ENCODE peak calls at places on chromosomes 1 and 21, in seven cellular contexts. H, M, I, X, O, P and V are unnamed samples.

GRCh38 chr1:60145746-60146145 is 72.2 kb upstream of the C1orf87 start:
- DNase-seq in M (no peak), P (no peak), O (no peak), I (no peak), X (no peak), H (no peak), V (no peak)

GRCh38 chr1:200372095-200372884 is 37.5 kb downstream of the ZNF281 start:
- DNase-seq in I (no peak), M (no peak), P (peak), X (no peak), O (no peak), H (no peak), V (peak)

GRCh38 chr1:168447871-168448270 is 95.9 kb downstream of the XCL2 start:
- DNase-seq in M (no peak), H (no peak), P (no peak), O (no peak), X (no peak), I (no peak), V (no peak)

GRCh38 chr1:154145986-154146385 is 8.9 kb downstream of the NUP210L start:
- DNase-seq in O (no peak), H (no peak), I (no peak), P (no peak), X (no peak), M (no peak), V (peak)

GRCh38 chr21:26840912-26841311 is 4.3 kb downstream of the ADAMTS1 start:
- DNase-seq in H (no peak), M (no peak), X (no peak), P (peak), I (no peak), O (no peak), V (peak)

GRCh38 chr1:154154534-154155181 is at the start of gene NUP210L:
- DNase-seq in M (no peak), H (no peak), O (peak), I (no peak), X (peak), P (peak), V (no peak)

GRCh38 chr1:230208619-230209261 is 141.7 kb downstream of the GALNT2 start:
- DNase-seq in M (no peak), I (peak), X (peak), P (no peak), H (no peak), O (no peak), V (no peak)

GRCh38 chr21:35014302-35015044 is 34.6 kb downstream of the RUNX1 start:
- DNase-seq in H (no peak), O (no peak), I (no peak), P (no peak), X (no peak), M (no peak), V (no peak)

GRCh38 chr1:61426884-61427283 is 298.1 kb downstream of the TM2D1 start:
- DNase-seq in H (no peak), M (no peak), P (no peak), O (no peak), I (no peak), X (no peak), V (no peak)

GRCh38 chr1:84836145-84836544 is 56.9 kb downstream of the LPAR3 start:
- DNase-seq in X (no peak), M (no peak), H (no peak), P (no peak), O (no peak), I (no peak), V (peak)

DNA sequence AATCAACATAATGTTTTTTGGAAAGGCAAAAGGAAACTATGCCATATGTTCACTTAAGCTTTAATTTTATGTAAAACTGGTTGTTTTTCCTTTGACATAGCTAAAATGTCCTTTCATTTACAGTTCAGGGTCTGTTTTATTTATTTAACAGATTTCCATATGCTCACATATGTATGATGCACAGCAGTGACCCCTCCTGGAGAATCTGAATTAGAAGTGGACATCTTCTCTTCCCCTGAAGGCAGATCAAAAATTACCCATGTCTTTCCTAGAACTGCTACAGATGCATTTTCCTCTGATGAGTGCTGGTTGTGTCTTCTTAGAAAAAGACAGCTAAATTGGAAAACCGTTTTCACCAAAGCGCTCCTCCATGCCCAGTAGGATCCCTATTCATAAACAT is 143.6 kb upstream of the USH2A start:
- DNase-seq in M (no peak), I (peak), O (no peak), X (no peak), H (no peak), P (peak), V (peak)
- TF ChIP-seq CTCF in M (no peak), I (no peak), O (no peak), X (no peak), H (no peak), P (peak), V (no peak)

DNA sequence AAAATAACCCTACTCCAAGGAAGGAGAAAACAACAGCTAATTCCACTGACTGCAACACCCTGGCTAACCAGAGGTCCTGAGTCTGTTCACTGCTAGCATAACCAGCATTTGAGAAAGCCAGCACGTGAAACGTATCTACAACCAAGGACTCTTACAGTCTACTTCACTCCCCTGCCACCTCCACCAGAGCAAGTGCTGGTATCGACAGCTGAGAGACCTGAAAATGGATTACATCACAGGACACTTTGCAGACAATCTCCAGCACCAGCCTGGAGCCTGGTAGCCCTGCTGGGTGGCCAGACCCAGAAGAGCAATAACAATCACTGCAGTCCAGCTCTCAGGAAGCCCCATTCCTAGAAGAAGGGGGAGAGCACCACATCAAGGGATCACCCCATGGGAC is 179.8 kb downstream of the COL24A1 start:
- DNase-seq in M (no peak), I (no peak), X (no peak), H (no peak), O (no peak), P (no peak), V (no peak)
- TF ChIP-seq CTCF in M (no peak), I (no peak), X (no peak), H (no peak), O (no peak), P (no peak), V (no peak)

DNA sequence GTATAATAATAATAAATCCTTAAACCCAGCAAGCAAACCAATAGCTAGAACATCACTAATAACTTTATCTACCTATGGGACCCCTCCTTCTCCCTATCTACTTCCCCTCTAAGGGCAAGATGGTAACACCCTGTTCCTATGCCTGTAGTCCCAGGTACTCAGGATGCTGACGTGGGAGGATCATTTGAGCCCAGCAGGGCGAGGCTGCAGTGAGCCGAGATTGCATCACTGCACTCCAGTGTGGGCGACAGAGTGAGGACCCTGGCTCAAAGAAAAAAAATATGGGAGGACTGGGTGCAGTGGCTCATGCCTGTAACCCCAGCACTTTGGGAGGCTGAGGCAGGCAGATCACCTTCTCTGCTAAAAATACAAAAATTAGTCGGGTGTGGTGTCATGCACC is 143.1 kb upstream of the SLC45A1 start:
- DNase-seq in M (no peak), I (no peak), O (no peak), P (peak), X (peak), H (no peak), V (peak)
- TF ChIP-seq CTCF in M (no peak), I (no peak), O (no peak), P (no peak), X (no peak), H (no peak), V (no peak)

DNA sequence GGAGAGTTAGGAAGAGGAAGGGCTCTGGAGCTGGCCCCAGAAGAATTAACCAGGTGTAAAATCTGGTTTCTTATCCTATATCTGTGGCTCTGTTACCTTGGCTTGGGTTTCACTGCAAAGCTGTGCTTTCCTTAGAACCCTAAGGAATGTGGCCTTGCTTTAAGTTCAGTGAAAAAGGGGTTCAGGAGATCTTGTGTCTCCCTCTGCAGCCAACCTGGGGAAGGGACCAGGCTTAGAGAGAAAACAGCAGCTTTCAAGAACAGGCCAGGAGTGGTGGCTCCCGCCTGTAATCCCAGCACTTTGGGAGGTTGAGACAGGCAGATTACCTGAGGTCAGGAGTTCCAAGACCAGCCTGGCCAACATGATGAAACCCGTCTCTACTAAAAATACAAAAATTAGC is 16.1 kb upstream of the MYCL start:
- DNase-seq in O (no peak), I (no peak), H (no peak), X (no peak), M (no peak), P (no peak), V (no peak)
- TF ChIP-seq CTCF in O (no peak), I (no peak), H (no peak), X (no peak), M (no peak), P (no peak), V (no peak)

GRCh38 chr1:216532399-216532798 is 109.2 kb upstream of the USH2A start:
- DNase-seq in H (no peak), P (no peak), I (no peak), X (no peak), M (no peak), O (no peak), V (no peak)

GRCh38 chr1:216531308-216532239 is 108.3 kb upstream of the USH2A start:
- DNase-seq in I (peak), M (no peak), P (peak), X (no peak), O (no peak), H (no peak), V (peak)

GRCh38 chr1:216535059-216535458 is 111.8 kb upstream of the USH2A start:
- DNase-seq in M (no peak), X (no peak), H (no peak), I (no peak), O (no peak), P (no peak), V (no peak)

GRCh38 chr1:216533786-216534185 is 110.5 kb upstream of the USH2A start:
- DNase-seq in X (no peak), M (no peak), I (no peak), O (no peak), P (no peak), H (no peak), V (no peak)

GRCh38 chr1:216535751-216536150 is 112.5 kb upstream of the USH2A start:
- DNase-seq in M (no peak), I (no peak), X (no peak), P (no peak), H (no peak), O (no peak), V (no peak)
- TF ChIP-seq CTCF in M (no peak), I (no peak), X (no peak), P (no peak), H (no peak), O (no peak), V (no peak)

GRCh38 chr1:239914827-239915231 is 176.9 kb upstream of the FMN2 start:
- DNase-seq in X (no peak), H (no peak), I (no peak), P (no peak), O (no peak), M (no peak), V (no peak)
- TF ChIP-seq CTCF in X (no peak), H (no peak), I (no peak), P (no peak), O (no peak), M (no peak), V (no peak)

GRCh38 chr1:27306892-27307850 is 14.8 kb upstream of the TMEM222 start:
- DNase-seq in M (no peak), P (no peak), X (no peak), H (no peak), O (peak), I (no peak), V (no peak)
- TF ChIP-seq CTCF in M (no peak), P (no peak), X (no peak), H (no peak), O (peak), I (no peak), V (no peak)

GRCh38 chr1:43547538-43548072 is 16.9 kb downstream of the PTPRF start:
- DNase-seq in I (no peak), X (no peak), O (no peak), H (peak), M (no peak), P (no peak), V (no peak)

GRCh38 chr1:43550598-43551246 is 20.0 kb downstream of the PTPRF start:
- DNase-seq in H (no peak), P (peak), I (no peak), O (no peak), M (no peak), X (no peak), V (no peak)

GRCh38 chr1:43546388-43547100 is 15.9 kb downstream of the PTPRF start:
- DNase-seq in X (no peak), P (no peak), I (no peak), O (no peak), M (no peak), H (no peak), V (no peak)

GRCh38 chr1:43549921-43550597 is 19.4 kb downstream of the PTPRF start:
- DNase-seq in H (no peak), O (peak), P (peak), M (no peak), I (peak), X (peak), V (peak)

GRCh38 chr1:43548285-43549271 is 17.9 kb downstream of the PTPRF start:
- DNase-seq in O (no peak), I (no peak), P (peak), M (no peak), X (peak), H (no peak), V (no peak)
- TF ChIP-seq CTCF in O (no peak), I (no peak), P (no peak), M (no peak), X (no peak), H (no peak), V (no peak)

GRCh38 chr1:151157067-151157531 is 650 bp downstream of the TNFAIP8L2 start:
- DNase-seq in X (peak), I (no peak), M (peak), H (no peak), P (peak), O (no peak), V (no peak)

GRCh38 chr1:151159373-151159772 is 2.9 kb downstream of the TNFAIP8L2 start:
- DNase-seq in M (no peak), X (no peak), I (no peak), P (no peak), O (no peak), H (no peak), V (no peak)

GRCh38 chr1:151156515-151156819 is at the start of gene TNFAIP8L2:
- DNase-seq in I (peak), X (peak), H (no peak), M (peak), P (peak), O (no peak), V (no peak)

GRCh38 chr1:151158311-151158710 is 1.9 kb downstream of the TNFAIP8L2 start:
- DNase-seq in M (no peak), P (no peak), X (no peak), O (no peak), I (no peak), H (no peak), V (no peak)

DNA sequence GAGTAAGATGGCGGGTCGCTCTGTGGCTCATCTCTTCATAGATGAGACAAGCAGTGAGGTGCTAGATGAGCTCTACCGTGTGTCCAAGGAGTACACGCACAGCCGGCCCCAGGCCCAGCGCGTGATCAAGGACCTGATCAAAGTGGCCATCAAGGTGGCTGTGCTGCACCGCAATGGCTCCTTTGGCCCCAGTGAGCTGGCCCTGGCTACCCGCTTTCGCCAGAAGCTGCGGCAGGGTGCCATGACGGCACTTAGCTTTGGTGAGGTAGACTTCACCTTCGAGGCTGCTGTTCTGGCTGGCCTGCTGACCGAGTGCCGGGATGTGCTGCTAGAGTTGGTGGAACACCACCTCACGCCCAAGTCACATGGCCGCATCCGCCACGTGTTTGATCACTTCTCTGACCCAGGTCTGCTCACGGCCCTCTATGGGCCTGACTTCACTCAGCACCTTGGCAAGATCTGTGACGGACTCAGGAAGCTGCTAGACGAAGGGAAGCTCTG is 2.4 kb downstream of the TNFAIP8L2 start:
- DNase-seq in O (no peak), H (no peak), M (no peak), I (no peak), X (no peak), P (no peak), V (no peak)
- TF ChIP-seq CTCF in O (no peak), H (no peak), M (no peak), I (no peak), X (no peak), P (no peak), V (no peak)

GRCh38 chr1:225735252-225736149 is 42.1 kb upstream of the SRP9 start:
- DNase-seq in I (no peak), O (peak), P (peak), M (no peak), H (no peak), X (peak), V (peak)
- TF ChIP-seq CTCF in I (no peak), O (no peak), P (no peak), M (no peak), H (no peak), X (no peak), V (no peak)